ENCODE peak calls at places on chromosomes 11 and 22, in six cellular contexts. Z, A, D, E, O and X are unnamed samples.

GRCh38 chr11:18669629-18670162 is 28.9 kb upstream of the TMEM86A start:
- DNase-seq in A (peak; percentile 36), Z (no peak), O (no peak), D (no peak), E (no peak), X (no peak)

GRCh38 chr11:62223095-62223494 is 14.6 kb downstream of the SCGB2A1 start:
- DNase-seq in A (no peak), D (peak; percentile 5), O (no peak), E (no peak), Z (no peak), X (no peak)

GRCh38 chr22:32615874-32616564 is 141.4 kb downstream of the FBXO7 start:
- DNase-seq in A (peak; percentile 69), O (no peak), D (no peak), Z (no peak), E (no peak), X (no peak)

GRCh38 chr22:44663256-44663999 is 38.6 kb upstream of the PRR5 start:
- DNase-seq in A (no peak), E (no peak), O (no peak), Z (no peak), D (no peak), X (no peak)

GRCh38 chr22:39463931-39464390 is 7.1 kb downstream of the MGAT3 start:
- DNase-seq in E (no peak), Z (no peak), A (no peak), O (peak; percentile 86), D (no peak), X (no peak)

GRCh38 chr11:102940714-102941588 is 14.6 kb downstream of the MMP13 start:
- DNase-seq in O (peak; percentile 94), E (peak; percentile 7), D (peak; percentile 76), A (peak; percentile 59), Z (peak; percentile 73), X (peak; percentile 64)

GRCh38 chr11:2482745-2483144 is 37.9 kb downstream of the KCNQ1 start:
- DNase-seq in O (no peak), A (no peak), Z (no peak), D (no peak), E (no peak), X (no peak)

GRCh38 chr11:111733009-111733408 is 33.2 kb downstream of the PPP2R1B start:
- DNase-seq in O (no peak), D (peak; percentile 87), Z (peak; percentile 91), A (no peak), E (no peak), X (no peak)

GRCh38 chr11:131867457-131868257 is 497.2 kb downstream of the NTM start:
- DNase-seq in O (peak; percentile 57), D (peak; percentile 84), Z (peak; percentile 89), A (peak; percentile 82), E (peak; percentile 68), X (peak; percentile 59)

GRCh38 chr11:118918128-118918685 is 7.5 kb downstream of the BCL9L start:
- DNase-seq in A (peak; percentile 84), Z (peak; percentile 91), E (no peak), O (peak; percentile 93), D (peak; percentile 100), X (no peak)

GRCh38 chr11:72739240-72740059 is 12.8 kb downstream of the ARAP1 start:
- DNase-seq in E (no peak), D (no peak), A (no peak), O (no peak), Z (no peak), X (no peak)

GRCh38 chr11:72740562-72741428 is 11.4 kb downstream of the ARAP1 start:
- DNase-seq in D (no peak), E (no peak), A (no peak), Z (no peak), O (no peak), X (no peak)

GRCh38 chr11:72738199-72739141 is 13.7 kb downstream of the ARAP1 start:
- DNase-seq in E (no peak), Z (peak; percentile 33), A (no peak), D (peak; percentile 67), O (peak; percentile 65), X (no peak)

GRCh38 chr11:72741429-72741833 is 10.8 kb downstream of the ARAP1 start:
- DNase-seq in O (peak; percentile 30), Z (no peak), E (no peak), A (peak; percentile 62), D (peak; percentile 86), X (no peak)

GRCh38 chr11:72740060-72740424 is 12.2 kb downstream of the ARAP1 start:
- DNase-seq in O (no peak), D (peak; percentile 55), A (no peak), E (no peak), Z (no peak), X (no peak)
- H2BK5ac ChIP-seq in O (no peak overlapping the region), D (no peak overlapping the region), A (no peak overlapping the region), E (peak overlapping the region; percentile 75), Z (no peak overlapping the region), X (no peak overlapping the region)

GRCh38 chr11:133985981-133986380 is 29.2 kb upstream of the IGSF9B start:
- DNase-seq in Z (no peak), E (no peak), O (no peak), D (no peak), A (no peak), X (no peak)

GRCh38 chr11:133984828-133985227 is 28.1 kb upstream of the IGSF9B start:
- DNase-seq in Z (no peak), O (no peak), E (no peak), A (no peak), D (no peak), X (no peak)

GRCh38 chr11:133986545-133986944 is 29.8 kb upstream of the IGSF9B start:
- DNase-seq in Z (no peak), A (no peak), D (no peak), O (no peak), E (no peak), X (no peak)

GRCh38 chr11:133988686-133989410 is 32.1 kb upstream of the IGSF9B start:
- DNase-seq in D (no peak), E (no peak), Z (no peak), A (no peak), O (no peak), X (no peak)

DNA sequence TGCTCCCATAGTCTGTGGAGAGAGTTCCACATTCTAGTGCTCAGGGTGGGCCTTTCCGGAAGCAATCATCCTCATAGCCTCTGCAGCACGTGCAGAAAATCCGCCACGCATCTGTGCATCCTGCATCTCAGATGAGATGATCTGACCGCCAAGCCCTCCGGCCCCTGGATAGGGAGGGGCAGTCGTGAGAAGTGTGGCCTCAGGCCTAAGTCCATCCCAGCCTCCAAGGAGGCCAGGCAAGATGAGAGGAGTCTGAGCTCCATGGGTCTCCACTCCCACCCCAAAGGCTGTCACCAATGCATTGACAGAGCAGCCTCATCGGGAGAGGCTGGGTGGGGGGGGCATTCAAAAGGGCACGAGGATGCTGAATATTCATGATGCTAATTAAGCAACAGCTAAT is 30.5 kb upstream of the IGSF9B start:
- DNase-seq in Z (no peak), E (no peak), D (no peak), O (no peak), A (no peak), X (no peak)
- H3K14ac ChIP-seq in Z (no peak overlapping the region), E (no peak overlapping the region), D (no peak overlapping the region), O (no peak overlapping the region), A (no peak overlapping the region), X (no peak overlapping the region)

GRCh38 chr22:34841321-34841901 is 224.5 kb upstream of the ISX start:
- DNase-seq in Z (no peak), D (no peak), A (peak; percentile 56), O (no peak), E (peak; percentile 61), X (peak; percentile 57)

GRCh38 chr22:34847072-34847471 is 218.9 kb upstream of the ISX start:
- DNase-seq in D (no peak), E (no peak), O (no peak), A (no peak), Z (no peak), X (no peak)

GRCh38 chr22:34845391-34845790 is 220.6 kb upstream of the ISX start:
- DNase-seq in Z (no peak), A (no peak), E (no peak), D (no peak), O (no peak), X (no peak)

GRCh38 chr22:34842630-34843029 is 223.3 kb upstream of the ISX start:
- DNase-seq in O (no peak), D (no peak), A (no peak), Z (no peak), E (no peak), X (no peak)

DNA sequence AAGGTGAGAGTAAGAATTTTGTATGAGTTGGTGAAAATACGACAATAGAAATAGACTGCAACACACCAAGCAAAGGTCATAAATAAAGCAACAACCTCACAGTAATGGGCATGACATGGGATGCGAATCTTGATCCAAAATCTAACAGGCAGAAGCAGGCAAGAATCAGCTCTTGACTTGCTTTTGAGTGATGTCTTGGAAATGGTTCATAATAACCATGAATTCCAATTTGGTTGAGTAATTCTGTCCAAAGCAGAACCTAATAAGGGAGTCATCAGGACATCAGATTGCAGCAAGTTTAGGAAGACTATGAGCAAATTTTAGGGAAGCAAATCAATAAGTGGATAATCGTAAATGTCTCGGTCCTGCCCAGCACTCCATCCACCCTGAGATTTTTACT is 224.0 kb upstream of the ISX start:
- DNase-seq in Z (no peak), A (no peak), D (no peak), O (no peak), E (no peak), X (no peak)
- H2BK5ac ChIP-seq in Z (no peak overlapping the region), A (no peak overlapping the region), D (no peak overlapping the region), O (peak overlapping the region; percentile 87), E (peak overlapping the region; percentile 97), X (no peak overlapping the region)

GRCh38 chr11:15309296-15309695 is 194.6 kb downstream of the INSC start:
- DNase-seq in O (no peak), D (peak; percentile 72), A (no peak), E (no peak), Z (no peak), X (no peak)
- H3K14ac ChIP-seq in O (no peak overlapping the region), D (no peak overlapping the region), A (no peak overlapping the region), E (no peak overlapping the region), Z (no peak overlapping the region), X (no peak overlapping the region)

DNA sequence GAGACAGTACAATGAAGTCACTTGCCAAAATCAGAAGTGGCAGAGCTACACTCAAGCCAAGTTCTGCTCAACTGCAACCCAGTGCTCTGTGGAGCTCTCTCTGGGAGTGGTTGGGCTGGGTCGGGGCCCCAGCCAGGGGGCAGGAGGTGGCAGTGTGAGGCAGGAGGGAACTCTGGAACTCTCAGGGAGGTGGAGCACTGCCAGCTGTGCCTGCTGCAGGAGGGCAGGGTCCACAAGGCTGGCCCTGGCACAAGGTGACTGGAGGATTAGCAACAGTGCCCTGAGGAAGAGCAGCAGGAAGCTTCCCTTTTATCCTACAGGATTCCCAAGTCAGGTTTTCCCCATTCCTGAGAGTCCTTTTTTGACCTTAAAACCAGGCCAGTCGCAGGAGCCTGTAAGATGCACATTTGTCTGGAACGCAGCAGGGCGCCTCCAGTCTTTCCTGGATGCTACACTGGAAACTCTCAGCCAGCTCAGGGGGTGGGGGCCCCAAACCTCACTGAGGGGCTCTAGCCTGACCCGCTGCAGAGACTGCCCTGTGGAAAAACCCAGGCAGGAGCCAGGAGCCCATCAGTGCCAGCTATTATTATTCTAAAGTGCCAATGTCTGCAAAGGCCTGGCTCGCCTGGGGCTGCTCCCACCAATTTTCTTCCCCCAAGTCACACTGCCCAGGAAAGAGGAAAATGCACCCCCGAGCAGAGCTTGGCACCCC is 31.8 kb downstream of the DKK3 start:
- DNase-seq in O (no peak), D (no peak), Z (no peak), A (no peak), E (no peak), X (no peak)
- H2BK5ac ChIP-seq in O (peak overlapping the region; percentile 95), D (peak overlapping the region; percentile 88), Z (peak overlapping the region; percentile 92), A (no peak overlapping the region), E (no peak overlapping the region), X (no peak overlapping the region)

DNA sequence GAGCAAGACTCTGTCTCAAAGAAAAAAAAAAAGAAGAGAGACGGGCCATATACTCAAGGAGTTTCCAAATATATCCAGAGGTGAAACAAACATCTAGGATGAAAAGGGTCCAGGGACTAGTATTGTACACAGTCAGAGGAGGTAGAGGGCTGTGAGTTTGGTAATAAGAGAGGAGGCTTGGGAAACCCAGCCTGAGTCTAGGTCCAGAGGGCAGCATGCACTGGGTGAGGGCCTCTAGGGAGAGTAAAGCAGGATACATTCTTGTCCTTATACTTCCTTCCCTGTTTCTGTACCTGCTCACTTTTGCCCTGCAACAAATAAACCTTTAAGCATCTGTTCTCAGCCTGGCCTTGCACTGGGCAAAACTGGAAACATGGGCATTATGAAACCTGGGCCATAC is 31.5 kb downstream of the STIM1 start:
- DNase-seq in D (no peak), O (no peak), E (no peak), A (no peak), Z (no peak), X (no peak)
- H3K14ac ChIP-seq in D (no peak overlapping the region), O (no peak overlapping the region), E (no peak overlapping the region), A (no peak overlapping the region), Z (no peak overlapping the region), X (no peak overlapping the region)